ENCODE peak calls at places on chromosomes 16 and 17, in five cellular contexts. Q, W, P, H and R are unnamed samples.

GRCh38 chr17:42819939-42820535 is 4.0 kb downstream of the BECN1 start:
- DNase-seq in Q (peak; percentile 69), W (no peak), P (no peak), H (no peak), R (peak; percentile 96)

GRCh38 chr16:48978501-48978900 is 303.1 kb downstream of the CBLN1 start:
- DNase-seq in Q (no peak), W (no peak), P (no peak), H (no peak), R (no peak)

GRCh38 chr17:39617446-39618251 is 9.1 kb upstream of the PPP1R1B start:
- DNase-seq in Q (peak; percentile 46), W (no peak), P (peak; percentile 21), H (peak; percentile 66), R (peak; percentile 85)

GRCh38 chr17:75109407-75110236 is at the start of gene ARMC7:
- DNase-seq in Q (peak; percentile 96), W (peak; percentile 95), P (peak; percentile 24), H (peak; percentile 83), R (peak; percentile 95)

GRCh38 chr16:10362077-10362863 is 23.6 kb upstream of the ATF7IP2 start:
- DNase-seq in Q (no peak), W (no peak), P (no peak), H (no peak), R (no peak)

GRCh38 chr16:67767953-67768352 is 38.4 kb downstream of the RANBP10 start:
- DNase-seq in Q (peak; percentile 9), W (no peak), P (no peak), H (no peak), R (peak; percentile 53)

GRCh38 chr17:78375401-78376079 is 2.9 kb upstream of the PGS1 start:
- DNase-seq in Q (peak; percentile 85), W (no peak), P (no peak), H (no peak), R (peak; percentile 55)

GRCh38 chr17:17565471-17566365 is 25.8 kb downstream of the PEMT start:
- DNase-seq in Q (no peak), W (no peak), P (no peak), H (no peak), R (no peak)

GRCh38 chr17:9672266-9672665 is 26.9 kb downstream of the USP43 start:
- DNase-seq in Q (no peak), W (no peak), P (no peak), H (no peak), R (no peak)

GRCh38 chr17:78313735-78314648 is 45.9 kb downstream of the SOCS3 start:
- DNase-seq in Q (peak; percentile 99), W (peak; percentile 85), P (no peak), H (no peak), R (peak; percentile 97)

GRCh38 chr16:30023586-30023985 is 588 bp downstream of the C16orf92 start:
- DNase-seq in Q (no peak), W (no peak), P (no peak), H (no peak), R (no peak)

GRCh38 chr17:76697702-76698465 is 12.9 kb downstream of the MXRA7 start:
- DNase-seq in Q (no peak), W (peak; percentile 81), P (no peak), H (no peak), R (peak; percentile 59)

GRCh38 chr17:34133350-34133749 is 121.7 kb upstream of the CCL2 start:
- DNase-seq in Q (no peak), W (peak; percentile 16), P (no peak), H (no peak), R (no peak)

GRCh38 chr16:57544129-57544653 is 1.7 kb downstream of the ADGRG5 start:
- DNase-seq in Q (no peak), W (peak; percentile 60), P (no peak), H (no peak), R (no peak)

GRCh38 chr16:9092282-9092962 is 978 bp downstream of the HAPSTR1 start:
- DNase-seq in Q (no peak), W (peak; percentile 80), P (no peak), H (peak; percentile 35), R (peak; percentile 43)

GRCh38 chr16:78444-79145 is 570 bp downstream of the MPG start:
- DNase-seq in Q (peak; percentile 32), W (peak; percentile 87), P (no peak), H (no peak), R (peak; percentile 56)

GRCh38 chr16:54926166-54926838 is 4.4 kb upstream of the IRX5 start:
- DNase-seq in Q (no peak), W (no peak), P (no peak), H (no peak), R (no peak)

GRCh38 chr17:7834554-7834890 is 505 bp downstream of the KDM6B start:
- DNase-seq in Q (no peak), W (peak; percentile 89), P (no peak), H (no peak), R (peak; percentile 87)

GRCh38 chr16:88264641-88265285 is 118.0 kb upstream of the ZNF469 start:
- DNase-seq in Q (peak; percentile 94), W (peak; percentile 99), P (no peak), H (no peak), R (peak; percentile 12)

GRCh38 chr16:73846292-73846849 is 450.2 kb upstream of the PSMD7 start:
- DNase-seq in Q (no peak), W (no peak), P (no peak), H (no peak), R (no peak)

GRCh38 chr17:21689604-21690003 is 2.7 kb upstream of the KCNJ18 start:
- DNase-seq in Q (peak; percentile 94), W (peak; percentile 89), P (no peak), H (no peak), R (no peak)

GRCh38 chr17:29358421-29358820 is 31.7 kb upstream of the TAOK1 start:
- DNase-seq in Q (no peak), W (no peak), P (no peak), H (no peak), R (no peak)

GRCh38 chr16:14097182-14097951 is 26.2 kb downstream of the MRTFB start:
- DNase-seq in Q (peak; percentile 93), W (no peak), P (peak; percentile 93), H (no peak), R (peak; percentile 91)

GRCh38 chr16:4944333-4945281 is 7.7 kb upstream of the PPL start:
- DNase-seq in Q (peak; percentile 93), W (peak; percentile 98), P (peak; percentile 63), H (peak; percentile 14), R (peak; percentile 95)

GRCh38 chr17:58335779-58336455 is 7.3 kb upstream of the TSPOAP1 start:
- DNase-seq in Q (peak; percentile 41), W (no peak), P (no peak), H (no peak), R (peak; percentile 11)

GRCh38 chr16:1506494-1507213 is 13.5 kb downstream of the TELO2 start:
- DNase-seq in Q (no peak), W (no peak), P (no peak), H (no peak), R (no peak)

GRCh38 chr17:44832821-44833220 is 2.7 kb upstream of the GJC1 start:
- DNase-seq in Q (no peak), W (no peak), P (no peak), H (no peak), R (no peak)

GRCh38 chr17:10156579-10157488 is 41.6 kb downstream of the GAS7 start:
- DNase-seq in Q (no peak), W (peak; percentile 84), P (no peak), H (no peak), R (no peak)

GRCh38 chr17:45975640-45976295 is 23.3 kb upstream of the STH start:
- DNase-seq in Q (no peak), W (no peak), P (no peak), H (no peak), R (no peak)

GRCh38 chr17:68576811-68577551 is 24.2 kb downstream of the FAM20A start:
- DNase-seq in Q (no peak), W (no peak), P (no peak), H (no peak), R (no peak)

GRCh38 chr17:48236681-48237134 is 129.1 kb downstream of the SNX11 start:
- DNase-seq in Q (peak; percentile 98), W (no peak), P (no peak), H (no peak), R (peak; percentile 37)